ENCODE peak calls at places on chromosomes 5 and 9, in four cellular contexts. One of them, this sample, is unnamed.

GRCh38 chr5:75509956-75510355 is 1.5 kb downstream of the CERT1 start:
- DNase-seq in HS-27A: no peak
- DNase-seq in NCI-H2171 treated with DMSO at 0.1 percent for 48 hours: no peak
- DNase-seq in NCI-H82: peak; percentile 11
- DNase-seq in this sample: peak; percentile 68

GRCh38 chr5:120882042-120882775 is 418.1 kb downstream of the PRR16 start:
- DNase-seq in HS-27A: no peak
- DNase-seq in NCI-H2171 treated with DMSO at 0.1 percent for 48 hours: no peak
- DNase-seq in NCI-H82: no peak
- DNase-seq in this sample: no peak

GRCh38 chr5:78753093-78753531 is 104.5 kb upstream of the LHFPL2 start:
- DNase-seq in NCI-H2171 treated with DMSO at 0.1 percent for 48 hours: no peak
- DNase-seq in NCI-H82: no peak
- DNase-seq in HS-27A: no peak
- DNase-seq in this sample: no peak

GRCh38 chr5:3261081-3261480 is 334.6 kb upstream of the IRX1 start:
- DNase-seq in HS-27A: no peak
- DNase-seq in NCI-H82: no peak
- DNase-seq in NCI-H2171 treated with DMSO at 0.1 percent for 48 hours: no peak
- DNase-seq in this sample: no peak

GRCh38 chr5:11319851-11320580 is 559.0 kb upstream of the DAP start:
- DNase-seq in HS-27A: peak; percentile 36
- DNase-seq in NCI-H82: no peak
- DNase-seq in NCI-H2171 treated with DMSO at 0.1 percent for 48 hours: no peak
- DNase-seq in this sample: no peak

GRCh38 chr5:150692276-150692675 is 8.6 kb downstream of the RBM22 start:
- DNase-seq in HS-27A: no peak
- DNase-seq in NCI-H2171 treated with DMSO at 0.1 percent for 48 hours: no peak
- DNase-seq in NCI-H82: no peak
- DNase-seq in this sample: no peak

GRCh38 chr9:4497855-4498254 is 7.6 kb downstream of the SLC1A1 start:
- DNase-seq in NCI-H2171 treated with DMSO at 0.1 percent for 48 hours: no peak
- DNase-seq in NCI-H82: no peak
- DNase-seq in HS-27A: no peak
- DNase-seq in this sample: no peak

GRCh38 chr9:114364528-114365041 is 23.2 kb downstream of the AKNA start:
- DNase-seq in HS-27A: no peak
- DNase-seq in NCI-H2171 treated with DMSO at 0.1 percent for 48 hours: no peak
- DNase-seq in NCI-H82: no peak
- DNase-seq in this sample: no peak

GRCh38 chr9:28456886-28457285 is 883.6 kb upstream of the C9orf72 start:
- DNase-seq in NCI-H82: no peak
- DNase-seq in NCI-H2171 treated with DMSO at 0.1 percent for 48 hours: no peak
- DNase-seq in HS-27A: no peak
- DNase-seq in this sample: no peak

GRCh38 chr5:33233013-33233463 is 207.7 kb upstream of the TARS1 start:
- DNase-seq in NCI-H2171 treated with DMSO at 0.1 percent for 48 hours: no peak
- DNase-seq in HS-27A: no peak
- DNase-seq in NCI-H82: no peak
- DNase-seq in this sample: peak; percentile 69

GRCh38 chr5:172229904-172230303 is 35.9 kb downstream of the EFCAB9 start:
- DNase-seq in NCI-H82: no peak
- DNase-seq in HS-27A: no peak
- DNase-seq in NCI-H2171 treated with DMSO at 0.1 percent for 48 hours: no peak
- DNase-seq in this sample: no peak

GRCh38 chr9:137956039-137956438 is 78.5 kb downstream of the CACNA1B start:
- DNase-seq in NCI-H2171 treated with DMSO at 0.1 percent for 48 hours: no peak
- DNase-seq in HS-27A: no peak
- DNase-seq in NCI-H82: no peak
- DNase-seq in this sample: no peak

GRCh38 chr5:147098233-147098790 is 136.5 kb upstream of the STK32A start:
- DNase-seq in NCI-H82: peak; percentile 95
- DNase-seq in NCI-H2171 treated with DMSO at 0.1 percent for 48 hours: peak; percentile 71
- DNase-seq in HS-27A: peak; percentile 5
- DNase-seq in this sample: no peak

GRCh38 chr5:108749130-108749861 is 1.6 kb downstream of the FER start:
- DNase-seq in NCI-H82: peak; percentile 87
- DNase-seq in NCI-H2171 treated with DMSO at 0.1 percent for 48 hours: no peak
- DNase-seq in HS-27A: no peak
- DNase-seq in this sample: peak; percentile 91

GRCh38 chr5:168712280-168712924 is 133.2 kb upstream of the PANK3 start:
- DNase-seq in NCI-H2171 treated with DMSO at 0.1 percent for 48 hours: no peak
- DNase-seq in NCI-H82: no peak
- DNase-seq in HS-27A: peak; percentile 71
- DNase-seq in this sample: no peak

GRCh38 chr5:150120062-150120441 is 33.7 kb upstream of the CSF1R start:
- DNase-seq in NCI-H82: no peak
- DNase-seq in NCI-H2171 treated with DMSO at 0.1 percent for 48 hours: no peak
- DNase-seq in HS-27A: no peak
- DNase-seq in this sample: peak; percentile 51

GRCh38 chr9:91160599-91161464 is 200.9 kb downstream of the AUH start:
- DNase-seq in HS-27A: no peak
- DNase-seq in NCI-H82: no peak
- DNase-seq in NCI-H2171 treated with DMSO at 0.1 percent for 48 hours: no peak
- DNase-seq in this sample: no peak

GRCh38 chr5:80615266-80615914 is 39.1 kb upstream of the MSH3 start:
- DNase-seq in NCI-H2171 treated with DMSO at 0.1 percent for 48 hours: no peak
- DNase-seq in HS-27A: no peak
- DNase-seq in NCI-H82: no peak
- DNase-seq in this sample: no peak

This sample was measured in sigmoid colon.